ENCODE peak calls at places on chromosomes 1 and 21, in four cellular contexts. One of them, this sample, is unnamed.

GRCh38 chr1:225877570-225877969 is 4.6 kb downstream of the TMEM63A start:
- DNase-seq in SK-N-SH: peak
- DNase-seq in K562: peak
- DNase-seq in GM12878: no peak
- DNase-seq in this sample: peak

GRCh38 chr1:235473808-235474207 is 30.4 kb downstream of the B3GALNT2 start:
- DNase-seq in SK-N-SH: no peak
- DNase-seq in K562: no peak
- DNase-seq in GM12878: no peak
- DNase-seq in this sample: no peak

GRCh38 chr1:55225228-55225627 is 10.1 kb upstream of the USP24 start:
- DNase-seq in SK-N-SH: no peak
- DNase-seq in K562: no peak
- DNase-seq in GM12878: no peak
- DNase-seq in this sample: no peak

GRCh38 chr1:63698001-63698838 is 75.6 kb upstream of the ROR1 start:
- DNase-seq in SK-N-SH: no peak
- DNase-seq in K562: no peak
- DNase-seq in GM12878: no peak
- DNase-seq in this sample: no peak

GRCh38 chr1:233140974-233141373 is 154.6 kb downstream of the PCNX2 start:
- DNase-seq in SK-N-SH: no peak
- DNase-seq in K562: no peak
- DNase-seq in GM12878: no peak
- DNase-seq in this sample: no peak

GRCh38 chr1:18299441-18300338 is 181.0 kb upstream of the KLHDC7A start:
- DNase-seq in SK-N-SH: peak
- DNase-seq in K562: peak
- DNase-seq in GM12878: no peak
- DNase-seq in this sample: peak

GRCh38 chr1:87224209-87224608 is 104.5 kb upstream of the LMO4 start:
- DNase-seq in SK-N-SH: no peak
- DNase-seq in K562: no peak
- DNase-seq in GM12878: no peak
- DNase-seq in this sample: no peak

GRCh38 chr21:41501919-41502318 is 6.0 kb downstream of the TMPRSS2 start:
- DNase-seq in SK-N-SH: no peak
- DNase-seq in K562: no peak
- DNase-seq in GM12878: no peak
- DNase-seq in this sample: no peak

GRCh38 chr21:42047821-42048613 is 23.1 kb upstream of the UMODL1 start:
- DNase-seq in SK-N-SH: no peak
- DNase-seq in K562: no peak
- DNase-seq in GM12878: no peak
- DNase-seq in this sample: no peak

GRCh38 chr1:33312413-33312749 is 8.5 kb downstream of the A3GALT2 start:
- DNase-seq in SK-N-SH: no peak
- DNase-seq in K562: no peak
- DNase-seq in GM12878: no peak
- DNase-seq in this sample: no peak

GRCh38 chr1:207284209-207284892 is 37.1 kb upstream of the CD55 start:
- DNase-seq in SK-N-SH: no peak
- DNase-seq in K562: no peak
- DNase-seq in GM12878: no peak
- DNase-seq in this sample: no peak

GRCh38 chr1:194865367-194865766 is 1679.0 kb upstream of the B3GALT2 start:
- DNase-seq in SK-N-SH: no peak
- DNase-seq in K562: no peak
- DNase-seq in GM12878: no peak
- DNase-seq in this sample: no peak

GRCh38 chr1:10161121-10161520 is 49.2 kb upstream of the KIF1B start:
- DNase-seq in SK-N-SH: no peak
- DNase-seq in K562: no peak
- DNase-seq in GM12878: no peak
- DNase-seq in this sample: no peak

GRCh38 chr1:36122062-36122461 is 3.0 kb downstream of the COL8A2 start:
- DNase-seq in SK-N-SH: no peak
- DNase-seq in K562: no peak
- DNase-seq in GM12878: no peak
- DNase-seq in this sample: no peak

GRCh38 chr1:84360303-84360702 is 38.0 kb upstream of the DNASE2B start:
- DNase-seq in SK-N-SH: no peak
- DNase-seq in K562: no peak
- DNase-seq in GM12878: no peak
- DNase-seq in this sample: no peak

GRCh38 chr1:160618763-160619274 is 28.0 kb downstream of the SLAMF1 start:
- DNase-seq in SK-N-SH: peak
- DNase-seq in K562: peak
- DNase-seq in GM12878: no peak
- DNase-seq in this sample: no peak

GRCh38 chr1:46747683-46748288 is 28.9 kb upstream of the EFCAB14 start:
- DNase-seq in SK-N-SH: peak
- DNase-seq in K562: peak
- DNase-seq in GM12878: no peak
- DNase-seq in this sample: peak

GRCh38 chr1:152968248-152968647 is 2.2 kb upstream of the SPRR4 start:
- DNase-seq in SK-N-SH: no peak
- DNase-seq in K562: no peak
- DNase-seq in GM12878: peak
- DNase-seq in this sample: no peak

GRCh38 chr1:232725303-232726047 is 79.7 kb upstream of the MAP10 start:
- DNase-seq in SK-N-SH: no peak
- DNase-seq in K562: no peak
- DNase-seq in GM12878: peak
- DNase-seq in this sample: no peak

GRCh38 chr1:223665592-223666312 is at the start of gene CAPN8:
- DNase-seq in SK-N-SH: no peak
- DNase-seq in K562: no peak
- DNase-seq in GM12878: no peak
- DNase-seq in this sample: no peak

GRCh38 chr1:119047040-119047438 is 58.9 kb upstream of the TBX15 start:
- DNase-seq in SK-N-SH: no peak
- DNase-seq in K562: no peak
- DNase-seq in GM12878: no peak
- DNase-seq in this sample: no peak

GRCh38 chr1:71462247-71462646 is 381.4 kb upstream of the ZRANB2 start:
- DNase-seq in SK-N-SH: no peak
- DNase-seq in K562: no peak
- DNase-seq in GM12878: no peak
- DNase-seq in this sample: no peak

GRCh38 chr1:19639999-19640362 is 4.1 kb upstream of the NBL1 start:
- DNase-seq in SK-N-SH: no peak
- DNase-seq in K562: no peak
- DNase-seq in GM12878: no peak
- DNase-seq in this sample: peak

GRCh38 chr1:72034827-72035226 is 247.5 kb downstream of the NEGR1 start:
- DNase-seq in SK-N-SH: no peak
- DNase-seq in K562: no peak
- DNase-seq in GM12878: no peak
- DNase-seq in this sample: no peak

GRCh38 chr21:46424062-46424591 is 34.6 kb upstream of the DIP2A start:
- DNase-seq in SK-N-SH: no peak
- DNase-seq in K562: no peak
- DNase-seq in GM12878: no peak
- DNase-seq in this sample: no peak

DNA sequence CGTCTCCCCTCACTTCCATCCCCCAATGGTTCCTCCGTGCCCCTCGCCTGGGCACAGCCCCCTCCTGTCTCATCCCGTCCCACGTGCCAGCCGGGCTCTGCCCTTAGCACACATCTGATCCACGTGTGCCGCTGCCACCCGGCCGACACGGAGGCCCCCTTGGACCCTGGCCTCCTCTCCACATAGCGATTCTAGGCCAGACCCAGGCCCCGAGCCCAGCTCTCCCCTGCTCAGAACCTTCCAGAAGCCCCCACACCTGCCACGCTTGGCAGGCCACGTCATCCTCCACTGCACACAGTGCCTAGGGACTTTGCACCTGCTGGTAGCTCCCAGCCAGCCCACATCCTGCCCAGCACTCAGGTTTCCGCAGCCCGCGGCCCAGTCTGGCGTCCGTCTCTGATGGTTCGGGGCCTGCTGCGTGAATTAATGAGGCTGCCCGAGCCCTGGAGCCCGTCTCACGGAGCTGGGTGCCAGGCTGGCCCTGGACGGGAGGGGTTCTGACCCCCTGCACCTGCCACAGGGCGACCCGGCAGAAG is 20.1 kb downstream of the PLCH2 start:
- DNase-seq in SK-N-SH: no peak
- DNase-seq in K562: no peak
- DNase-seq in GM12878: peak
- DNase-seq in this sample: peak
- TF ChIP-seq NFIC in SK-N-SH: no peak
- TF ChIP-seq NFIC in K562: no peak
- TF ChIP-seq NFIC in GM12878: no peak
- TF ChIP-seq NFIC in this sample: no peak

DNA sequence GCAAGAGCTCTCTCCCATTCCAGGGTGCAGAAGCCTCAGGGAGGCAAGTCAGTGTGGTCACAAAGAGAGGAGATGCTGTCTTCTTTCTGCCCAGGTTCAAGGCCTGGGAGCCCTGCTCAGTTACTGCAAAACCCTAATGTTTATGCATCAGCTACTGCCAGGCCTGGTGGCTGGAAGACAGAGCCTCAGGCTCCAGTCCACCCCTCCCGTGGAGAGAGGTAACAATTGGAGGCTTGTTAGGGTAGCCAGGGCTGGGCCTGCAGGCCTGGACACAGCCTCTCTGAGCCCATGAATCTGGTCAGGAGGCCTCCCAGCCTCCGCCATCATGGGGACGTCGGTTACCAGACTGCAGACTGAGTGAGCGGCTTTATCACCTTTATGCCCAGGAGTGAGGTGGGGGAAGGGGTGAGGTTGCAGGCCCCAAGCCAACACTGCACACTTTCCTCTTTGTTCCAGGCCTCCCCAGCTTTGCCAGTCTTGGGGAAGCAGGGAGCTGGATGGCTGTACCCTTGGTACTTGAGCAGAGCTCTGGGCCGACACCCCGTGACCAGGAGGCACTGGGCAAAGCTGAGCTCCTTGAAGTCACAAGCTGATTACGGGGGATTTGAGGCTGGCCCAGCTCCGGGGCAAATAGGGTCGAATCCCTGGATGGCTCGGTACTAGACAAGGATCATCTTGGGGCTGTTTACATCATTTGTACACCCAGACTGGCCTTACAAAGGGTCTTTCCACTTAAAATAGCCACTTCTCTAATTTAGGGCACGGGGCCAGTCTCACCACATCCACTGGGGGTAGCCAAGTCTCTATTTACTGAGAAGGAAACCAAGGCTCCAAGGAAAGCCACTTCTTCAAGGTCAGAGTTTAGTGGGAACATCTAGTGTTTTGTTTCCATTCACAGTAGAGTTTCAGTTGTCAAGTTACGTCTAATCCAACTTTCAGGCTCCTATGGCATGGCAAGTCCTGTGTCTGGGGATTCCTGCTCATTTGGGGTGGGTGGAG is 5.2 kb downstream of the SLC2A1 start:
- DNase-seq in SK-N-SH: peak
- DNase-seq in K562: no peak
- DNase-seq in GM12878: no peak
- DNase-seq in this sample: no peak
- TF ChIP-seq NFIC in SK-N-SH: no peak
- TF ChIP-seq NFIC in K562: no peak
- TF ChIP-seq NFIC in GM12878: no peak
- TF ChIP-seq NFIC in this sample: no peak

GRCh38 chr21:15250384-15250783 is 185.6 kb upstream of the NRIP1 start:
- DNase-seq in SK-N-SH: no peak
- DNase-seq in K562: no peak
- DNase-seq in GM12878: no peak
- DNase-seq in this sample: no peak
- TF ChIP-seq NFIC in SK-N-SH: no peak
- TF ChIP-seq NFIC in K562: no peak
- TF ChIP-seq NFIC in GM12878: no peak
- TF ChIP-seq NFIC in this sample: no peak

GRCh38 chr1:228314658-228315483 is 91.8 kb downstream of the TRIM11 start:
- DNase-seq in SK-N-SH: no peak
- DNase-seq in K562: no peak
- DNase-seq in GM12878: no peak
- DNase-seq in this sample: no peak

GRCh38 chr1:228316589-228317387 is 89.8 kb downstream of the TRIM11 start:
- DNase-seq in SK-N-SH: no peak
- DNase-seq in K562: no peak
- DNase-seq in GM12878: no peak
- DNase-seq in this sample: no peak

GRCh38 chr1:228315945-228316588 is 90.6 kb downstream of the TRIM11 start:
- DNase-seq in SK-N-SH: no peak
- DNase-seq in K562: no peak
- DNase-seq in GM12878: no peak
- DNase-seq in this sample: no peak

GRCh38 chr1:228314315-228314657 is 92.3 kb downstream of the TRIM11 start:
- DNase-seq in SK-N-SH: no peak
- DNase-seq in K562: no peak
- DNase-seq in GM12878: no peak
- DNase-seq in this sample: no peak

GRCh38 chr1:228315484-228315944 is 91.1 kb downstream of the TRIM11 start:
- DNase-seq in SK-N-SH: no peak
- DNase-seq in K562: no peak
- DNase-seq in GM12878: no peak
- DNase-seq in this sample: no peak
- TF ChIP-seq NFIC in SK-N-SH: no peak
- TF ChIP-seq NFIC in K562: no peak
- TF ChIP-seq NFIC in GM12878: no peak
- TF ChIP-seq NFIC in this sample: no peak